ENCODE peak calls at places on chromosomes 6 and 20, in four cellular contexts. P, N, T and G are unnamed samples.

GRCh38 chr20:58906894-58907293 is 54.4 kb downstream of the GNAS start:
- DNase-seq in P (no peak), N (no peak), T (peak), G (peak)

GRCh38 chr6:37705239-37706051 is 7.8 kb upstream of the MDGA1 start:
- DNase-seq in P (peak), N (peak), T (peak), G (peak)

GRCh38 chr6:4210619-4211419 is 75.4 kb upstream of the ECI2 start:
- DNase-seq in P (peak), N (peak), T (peak), G (peak)

GRCh38 chr20:44431502-44432234 is 44.0 kb upstream of the TTPAL start:
- DNase-seq in P (no peak), N (no peak), T (no peak), G (no peak)

GRCh38 chr20:41169791-41170351 is 32.5 kb downstream of the PLCG1 start:
- DNase-seq in P (no peak), N (no peak), T (peak), G (no peak)

GRCh38 chr6:139371421-139372253 is 2.8 kb downstream of the CITED2 start:
- DNase-seq in P (no peak), N (no peak), T (peak), G (peak)

GRCh38 chr6:105601541-105602174 is 198.8 kb upstream of the PREP start:
- DNase-seq in P (peak), N (no peak), T (peak), G (no peak)

GRCh38 chr20:62170536-62170935 is 12.3 kb upstream of the MTG2 start:
- DNase-seq in P (no peak), N (no peak), T (no peak), G (no peak)

GRCh38 chr6:16697437-16698162 is 63.7 kb downstream of the ATXN1 start:
- DNase-seq in P (no peak), N (no peak), T (no peak), G (no peak)

GRCh38 chr6:37077459-37078296 is 72.2 kb downstream of the FGD2 start:
- DNase-seq in P (peak), N (no peak), T (peak), G (no peak)

GRCh38 chr6:47133230-47134000 is 91.3 kb upstream of the ADGRF1 start:
- DNase-seq in P (no peak), N (no peak), T (no peak), G (no peak)

GRCh38 chr20:21513881-21514540 is at the start of gene NKX2-2:
- DNase-seq in P (no peak), N (no peak), T (no peak), G (no peak)

GRCh38 chr20:45383131-45383530 is 5.0 kb upstream of the TP53TG5 start:
- DNase-seq in P (no peak), N (no peak), T (peak), G (no peak)

GRCh38 chr6:138110229-138110628 is 3.0 kb upstream of the PERP start:
- DNase-seq in P (no peak), N (no peak), T (no peak), G (no peak)

GRCh38 chr6:11033825-11034224 is 10.3 kb downstream of the ELOVL2 start:
- DNase-seq in P (no peak), N (no peak), T (peak), G (no peak)

GRCh38 chr6:127120109-127120786 is 1.8 kb downstream of the RSPO3 start:
- DNase-seq in P (peak), N (no peak), T (no peak), G (no peak)

GRCh38 chr20:63273635-63274380 is 1.2 kb downstream of the ARFGAP1 start:
- DNase-seq in P (no peak), N (no peak), T (peak), G (no peak)

GRCh38 chr6:26183581-26184408 is 96.6 kb downstream of the HFE start:
- DNase-seq in P (peak), N (peak), T (peak), G (no peak)

GRCh38 chr6:160112628-160113294 is 8.9 kb upstream of the SLC22A1 start:
- DNase-seq in P (no peak), N (no peak), T (no peak), G (no peak)

GRCh38 chr6:43891072-43891870 is 121.3 kb downstream of the VEGFA start:
- DNase-seq in P (no peak), N (no peak), T (no peak), G (no peak)

GRCh38 chr6:96520039-96520850 is 1.4 kb upstream of the UFL1 start:
- DNase-seq in P (no peak), N (no peak), T (peak), G (no peak)

GRCh38 chr6:38644951-38645350 is 5.2 kb upstream of the BTBD9 start:
- DNase-seq in P (no peak), N (no peak), T (no peak), G (no peak)

GRCh38 chr20:47211036-47211435 is 145.5 kb downstream of the ZMYND8 start:
- DNase-seq in P (no peak), N (no peak), T (no peak), G (no peak)

GRCh38 chr6:107418118-107418517 is 41.2 kb downstream of the PDSS2 start:
- DNase-seq in P (no peak), N (no peak), T (peak), G (peak)

DNA sequence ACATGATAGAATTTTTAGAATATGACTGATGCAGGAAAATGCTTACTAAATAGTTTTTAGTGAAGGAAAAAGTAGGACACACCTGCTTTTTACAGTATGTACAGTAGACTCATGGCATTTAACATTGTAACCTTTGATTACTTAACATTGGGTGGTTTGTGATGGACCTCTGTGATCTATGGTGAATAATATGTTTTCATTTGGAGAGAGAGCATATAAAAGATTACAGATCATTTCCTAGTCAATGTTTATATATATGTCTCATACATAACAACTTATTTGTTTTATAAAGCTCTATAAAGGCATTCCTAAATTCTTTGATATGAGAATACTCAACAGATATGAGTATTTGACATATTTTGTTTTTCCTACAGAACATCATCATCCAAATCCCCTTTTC is 129.3 kb upstream of the PDE7B start:
- DNase-seq in P (no peak), N (no peak), T (peak), G (no peak)
- H3K27ac ChIP-seq in P (no peak), N (no peak), T (peak), G (no peak)

DNA sequence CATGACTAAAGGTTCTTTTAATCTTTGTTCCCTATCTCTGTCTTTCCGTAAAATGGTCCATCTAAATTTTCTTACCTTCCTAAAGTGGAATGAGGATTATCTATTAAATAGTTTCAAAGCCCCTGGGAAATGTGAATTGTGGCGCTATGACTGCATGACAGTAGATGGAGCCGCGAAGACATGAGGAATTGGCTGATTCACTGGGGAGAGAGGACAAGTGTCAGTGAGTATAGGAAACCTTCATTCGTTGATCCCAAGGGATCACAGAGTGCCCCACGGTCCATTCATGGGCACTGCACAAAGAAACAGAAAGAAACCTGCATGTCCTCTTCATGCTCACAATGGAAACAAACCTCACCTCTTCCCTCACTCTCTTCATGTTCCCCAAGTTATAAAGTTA is 479.3 kb upstream of the BTBD3 start:
- DNase-seq in P (no peak), N (no peak), T (no peak), G (no peak)
- H3K27ac ChIP-seq in P (no peak), N (no peak), T (no peak), G (no peak)

DNA sequence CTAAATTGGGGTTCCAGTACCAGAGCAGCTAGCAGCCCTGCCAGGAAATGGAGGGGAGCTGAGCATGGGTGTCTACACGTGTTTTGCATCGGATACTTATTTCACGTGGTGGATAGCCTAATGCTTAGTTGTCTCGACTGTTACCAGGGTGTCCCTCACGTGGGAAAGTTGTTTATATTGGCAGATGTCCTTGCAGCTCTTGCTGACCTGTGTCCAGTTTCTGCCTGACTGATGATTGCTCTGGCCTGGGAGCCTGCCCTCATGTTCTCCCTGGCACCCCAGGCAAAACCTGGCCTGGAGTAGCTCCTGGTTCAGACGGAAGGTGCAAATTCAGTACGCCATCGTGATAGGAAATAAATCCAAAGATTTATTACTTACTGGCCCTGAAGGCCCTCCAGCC is 11.8 kb upstream of the FERMT1 start:
- DNase-seq in P (no peak), N (no peak), T (no peak), G (no peak)
- H3K27ac ChIP-seq in P (no peak), N (no peak), T (no peak), G (no peak)

DNA sequence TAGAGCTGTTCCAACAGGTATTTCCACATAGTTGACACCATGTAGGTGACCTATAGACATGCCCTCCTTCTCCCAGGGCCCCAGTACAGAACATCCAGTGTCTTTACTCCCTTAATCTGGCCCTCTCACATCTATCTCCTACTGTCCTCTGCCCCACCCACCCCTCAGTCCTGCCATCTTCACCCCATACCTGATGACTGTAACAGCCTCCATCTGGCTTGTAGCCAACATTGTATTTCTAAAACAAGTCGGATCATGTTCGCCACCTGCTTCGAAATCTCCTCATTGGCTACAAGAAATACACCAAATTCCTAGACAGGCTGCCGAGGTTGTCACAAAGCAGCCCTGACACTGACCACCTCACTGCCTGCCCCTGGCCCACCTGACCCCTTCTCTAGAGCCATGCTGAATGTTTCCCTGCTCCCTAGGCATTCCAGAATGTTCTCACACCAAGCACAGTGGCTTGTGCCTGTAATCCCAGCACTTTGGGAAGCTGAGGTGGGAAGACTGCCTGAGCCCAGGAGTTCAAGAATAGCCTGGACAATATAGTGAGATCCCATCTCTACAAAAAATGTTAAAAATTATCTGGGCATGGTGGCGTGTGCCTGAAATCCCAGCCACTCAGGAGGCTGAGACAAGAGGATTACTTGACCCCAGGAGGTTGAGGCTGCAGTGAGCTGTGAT is 6.0 kb downstream of the ZC3H12D start:
- DNase-seq in P (no peak), N (no peak), T (no peak), G (no peak)
- H3K27ac ChIP-seq in P (no peak), N (peak), T (no peak), G (peak)